ENCODE peak calls at places on chromosomes 2 and 18, in nine cellular contexts. Y is transverse colon, C is GM12878, Q is AG09319, N is GM13977, A is HFFc6, K is pancreas, S is heart right ventricle, X is endothelial cell. I is an unnamed sample.

GRCh38 chr18:48955528-48956261 is 4.9 kb upstream of the SMAD7 start:
- DNase-seq in Y (no peak), C (no peak), Q (no peak), N (no peak), A (peak), K (no peak), S (peak), X (no peak), I (no peak)

GRCh38 chr2:200752835-200753234 is 58.9 kb upstream of the BZW1 start:
- DNase-seq in Y (no peak), C (no peak), Q (no peak), N (no peak), A (no peak), K (no peak), S (no peak), X (no peak), I (no peak)

GRCh38 chr2:37615808-37616673 is 55.4 kb downstream of the CDC42EP3 start:
- DNase-seq in Y (peak), C (no peak), Q (no peak), N (no peak), A (no peak), K (no peak), S (no peak), X (no peak), I (peak)

GRCh38 chr2:65299246-65299645 is 71.6 kb downstream of the ACTR2 start:
- DNase-seq in Y (no peak), C (no peak), Q (no peak), N (peak), A (peak), K (no peak), S (no peak), X (no peak), I (peak)

GRCh38 chr2:150909613-150910012 is 352.1 kb downstream of the RBM43 start:
- DNase-seq in Y (no peak), C (no peak), Q (no peak), N (no peak), A (no peak), K (no peak), S (no peak), X (no peak), I (no peak)

GRCh38 chr2:237968048-237968862 is 1.4 kb downstream of the UBE2F start:
- DNase-seq in Y (peak), C (peak), Q (peak), N (peak), A (peak), K (no peak), S (peak), X (no peak), I (peak)

GRCh38 chr18:62018034-62018760 is 125.4 kb upstream of the RNF152 start:
- DNase-seq in Y (peak), C (no peak), Q (peak), N (no peak), A (peak), K (no peak), S (peak), X (no peak), I (no peak)

GRCh38 chr2:46338674-46339073 is 41.5 kb downstream of the EPAS1 start:
- DNase-seq in Y (no peak), C (no peak), Q (no peak), N (no peak), A (no peak), K (peak), S (peak), X (no peak), I (no peak)

GRCh38 chr2:112642961-112643360 is 2.8 kb upstream of the SLC20A1 start:
- DNase-seq in Y (no peak), C (no peak), Q (no peak), N (no peak), A (peak), K (no peak), S (no peak), X (no peak), I (no peak)

GRCh38 chr2:156380117-156380645 is 47.7 kb upstream of the NR4A2 start:
- DNase-seq in Y (no peak), C (peak), Q (no peak), N (peak), A (no peak), K (no peak), S (no peak), X (no peak), I (peak)

GRCh38 chr18:59432796-59433195 is 73.7 kb upstream of the LMAN1 start:
- DNase-seq in Y (no peak), C (no peak), Q (peak), N (no peak), A (no peak), K (no peak), S (no peak), X (no peak), I (no peak)

GRCh38 chr2:212618636-212619035 is 80.0 kb upstream of the ERBB4 start:
- DNase-seq in Y (no peak), C (no peak), Q (no peak), N (no peak), A (peak), K (no peak), S (no peak), X (no peak), I (no peak)

GRCh38 chr2:205496777-205497176 is 185.5 kb upstream of the NRP2 start:
- DNase-seq in Y (no peak), C (no peak), Q (peak), N (no peak), A (peak), K (no peak), S (no peak), X (no peak), I (no peak)

GRCh38 chr2:168976034-168976654 is 55.0 kb downstream of the ABCB11 start:
- DNase-seq in Y (no peak), C (no peak), Q (no peak), N (no peak), A (no peak), K (no peak), S (no peak), X (no peak), I (peak)

GRCh38 chr2:27051902-27052645 is 606 bp downstream of the AGBL5 start:
- DNase-seq in Y (peak), C (no peak), Q (no peak), N (no peak), A (peak), K (peak), S (peak), X (no peak), I (peak)

GRCh38 chr18:31508781-31509180 is 10.8 kb downstream of the DSG2 start:
- DNase-seq in Y (no peak), C (no peak), Q (no peak), N (no peak), A (no peak), K (no peak), S (no peak), X (no peak), I (no peak)

GRCh38 chr2:4618630-4619228 is 915.4 kb downstream of the DCDC2C start:
- DNase-seq in Y (no peak), C (no peak), Q (no peak), N (no peak), A (no peak), K (no peak), S (no peak), X (no peak), I (no peak)

GRCh38 chr2:134934641-134935040 is 16.0 kb downstream of the CCNT2 start:
- DNase-seq in Y (no peak), C (no peak), Q (no peak), N (no peak), A (no peak), K (no peak), S (no peak), X (no peak), I (no peak)

GRCh38 chr2:119691651-119692245 is 12.7 kb downstream of the TMEM177 start:
- DNase-seq in Y (no peak), C (no peak), Q (no peak), N (no peak), A (no peak), K (no peak), S (no peak), X (no peak), I (no peak)

GRCh38 chr2:31075936-31076590 is 62.2 kb downstream of the GALNT14 start:
- DNase-seq in Y (no peak), C (no peak), Q (peak), N (no peak), A (no peak), K (no peak), S (no peak), X (no peak), I (no peak)

GRCh38 chr2:163775304-163775703 is 39.5 kb upstream of the FIGN start:
- DNase-seq in Y (no peak), C (no peak), Q (no peak), N (no peak), A (no peak), K (no peak), S (no peak), X (no peak), I (no peak)

GRCh38 chr18:48941672-48942071 is 9.1 kb downstream of the SMAD7 start:
- DNase-seq in Y (no peak), C (no peak), Q (no peak), N (no peak), A (no peak), K (no peak), S (no peak), X (no peak), I (no peak)

GRCh38 chr18:32308493-32309120 is 118.8 kb downstream of the MEP1B start:
- DNase-seq in Y (no peak), C (no peak), Q (no peak), N (no peak), A (peak), K (no peak), S (no peak), X (no peak), I (no peak)

GRCh38 chr18:31149351-31149750 is 13.3 kb downstream of the DSC1 start:
- DNase-seq in Y (no peak), C (no peak), Q (no peak), N (no peak), A (no peak), K (no peak), S (no peak), X (no peak), I (no peak)

GRCh38 chr2:4353668-4354067 is 650.3 kb downstream of the DCDC2C start:
- DNase-seq in Y (no peak), C (no peak), Q (no peak), N (no peak), A (no peak), K (no peak), S (no peak), X (no peak), I (no peak)

GRCh38 chr2:109397883-109398282 is 215.9 kb downstream of the SEPTIN10 start:
- DNase-seq in Y (no peak), C (no peak), Q (no peak), N (no peak), A (no peak), K (no peak), S (no peak), X (no peak), I (no peak)

GRCh38 chr2:149606251-149606811 is 18.8 kb upstream of the MMADHC start:
- DNase-seq in Y (no peak), C (no peak), Q (no peak), N (no peak), A (peak), K (no peak), S (no peak), X (no peak), I (no peak)

GRCh38 chr2:3112131-3112530 is 265.5 kb downstream of the EIPR1 start:
- DNase-seq in Y (no peak), C (no peak), Q (no peak), N (no peak), A (no peak), K (no peak), S (no peak), X (no peak), I (no peak)

GRCh38 chr2:43458002-43458628 is 137.7 kb downstream of the THADA start:
- DNase-seq in Y (no peak), C (no peak), Q (no peak), N (no peak), A (peak), K (no peak), S (no peak), X (no peak), I (no peak)

GRCh38 chr2:151289972-151290335 is 486 bp upstream of the NMI start:
- DNase-seq in Y (peak), C (no peak), Q (peak), N (peak), A (peak), K (peak), S (peak), X (no peak), I (peak)

GRCh38 chr2:2787301-2787907 is 456.3 kb upstream of the MYT1L start:
- DNase-seq in Y (no peak), C (no peak), Q (no peak), N (no peak), A (no peak), K (no peak), S (peak), X (no peak), I (no peak)

GRCh38 chr18:12772111-12772510 is 69.3 kb downstream of the PSMG2 start:
- DNase-seq in Y (no peak), C (no peak), Q (no peak), N (no peak), A (no peak), K (no peak), S (no peak), X (no peak), I (no peak)

GRCh38 chr2:109201465-109202420 is 72.7 kb downstream of the SH3RF3 start:
- DNase-seq in Y (no peak), C (no peak), Q (no peak), N (no peak), A (no peak), K (no peak), S (no peak), X (no peak), I (no peak)

GRCh38 chr18:8341481-8342230 is 267.6 kb upstream of the RAB12 start:
- DNase-seq in Y (no peak), C (no peak), Q (no peak), N (no peak), A (peak), K (peak), S (no peak), X (no peak), I (no peak)

GRCh38 chr2:29729932-29730331 is 191.5 kb downstream of the ALK start:
- DNase-seq in Y (no peak), C (no peak), Q (no peak), N (no peak), A (no peak), K (no peak), S (no peak), X (no peak), I (no peak)

GRCh38 chr2:219285894-219286425 is 6.8 kb downstream of the DNAJB2 start:
- DNase-seq in Y (no peak), C (no peak), Q (peak), N (no peak), A (no peak), K (no peak), S (no peak), X (no peak), I (no peak)
- TF ChIP-seq CTCF in Y (no peak), C (no peak), Q (no peak), N (no peak), A (no peak), K (no peak), S (no peak), X (no peak), I (no peak)

GRCh38 chr18:56709463-56709862 is 58.3 kb downstream of the WDR7 start:
- DNase-seq in Y (no peak), C (peak), Q (peak), N (peak), A (peak), K (no peak), S (no peak), X (no peak), I (peak)
- TF ChIP-seq CTCF in Y (no peak), C (peak), Q (peak), N (no peak), A (peak), K (no peak), S (peak), X (no peak), I (peak)

GRCh38 chr2:23588788-23589187 is 203.8 kb downstream of the KLHL29 start:
- DNase-seq in Y (no peak), C (no peak), Q (no peak), N (no peak), A (no peak), K (no peak), S (no peak), X (no peak), I (no peak)
- TF ChIP-seq CTCF in Y (no peak), C (no peak), Q (no peak), N (no peak), A (no peak), K (no peak), S (no peak), X (no peak), I (no peak)

DNA sequence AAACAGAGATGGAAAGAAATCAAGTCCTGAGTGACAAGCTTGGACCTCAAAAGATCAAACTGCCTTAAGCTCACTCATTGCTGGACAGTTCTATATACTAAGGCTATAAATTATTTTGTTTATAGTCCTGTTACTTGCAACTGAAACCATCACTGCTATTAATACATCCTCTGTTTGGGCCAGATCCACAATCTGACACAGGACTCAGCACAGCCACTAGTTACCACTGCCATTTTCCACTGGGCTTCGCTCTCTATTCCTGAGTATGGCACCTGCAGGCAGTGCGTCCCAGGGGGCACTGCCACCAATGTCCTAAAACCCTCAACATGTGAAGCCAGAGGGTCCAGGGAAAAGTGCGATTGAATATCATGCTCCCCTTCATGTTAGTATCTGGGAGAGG is 52.3 kb downstream of the CYP26B1 start:
- DNase-seq in Y (no peak), C (no peak), Q (no peak), N (no peak), A (no peak), K (no peak), S (no peak), X (no peak), I (no peak)
- TF ChIP-seq CTCF in Y (no peak), C (no peak), Q (no peak), N (no peak), A (no peak), K (no peak), S (no peak), X (no peak), I (no peak)

GRCh38 chr2:103161456-103162289 is 399.8 kb downstream of the TMEM182 start:
- DNase-seq in Y (no peak), C (no peak), Q (peak), N (peak), A (peak), K (peak), S (peak), X (peak), I (peak)
- TF ChIP-seq CTCF in Y (peak), C (peak), Q (peak), N (peak), A (peak), K (peak), S (peak), X (peak), I (peak)

GRCh38 chr2:127067620-127068350 is 39.2 kb downstream of the BIN1 start:
- DNase-seq in Y (peak), C (no peak), Q (no peak), N (peak), A (peak), K (peak), S (peak), X (peak), I (peak)

GRCh38 chr2:127070221-127070620 is 36.7 kb downstream of the BIN1 start:
- DNase-seq in Y (no peak), C (no peak), Q (no peak), N (no peak), A (no peak), K (no peak), S (no peak), X (no peak), I (no peak)

GRCh38 chr2:127069003-127069402 is 38.0 kb downstream of the BIN1 start:
- DNase-seq in Y (no peak), C (no peak), Q (no peak), N (no peak), A (no peak), K (no peak), S (no peak), X (no peak), I (no peak)

GRCh38 chr2:127066942-127067341 is 40.0 kb downstream of the BIN1 start:
- DNase-seq in Y (peak), C (no peak), Q (peak), N (no peak), A (no peak), K (no peak), S (peak), X (no peak), I (no peak)

DNA sequence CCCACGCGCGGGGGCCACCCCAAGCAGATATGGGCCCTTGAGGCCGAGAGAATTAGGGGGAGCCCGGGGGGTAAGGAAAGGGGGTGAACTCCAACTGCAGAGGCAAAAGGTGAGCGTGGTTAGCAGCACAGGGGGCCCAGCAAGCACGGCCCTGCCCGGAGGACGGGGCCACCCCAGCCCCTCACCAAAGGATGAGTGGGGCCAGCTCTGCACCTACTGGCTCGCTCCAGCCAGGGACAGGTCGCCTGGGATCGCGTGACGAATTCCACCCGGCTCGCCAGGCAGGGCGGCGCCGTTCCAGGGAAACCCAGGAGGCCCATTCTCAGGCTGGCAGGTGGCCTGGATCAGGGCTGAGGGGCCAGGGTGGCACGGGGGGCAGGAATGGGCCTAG is 38.6 kb downstream of the BIN1 start:
- DNase-seq in Y (no peak), C (no peak), Q (no peak), N (no peak), A (no peak), K (no peak), S (no peak), X (no peak), I (no peak)
- TF ChIP-seq CTCF in Y (no peak), C (no peak), Q (no peak), N (no peak), A (peak), K (no peak), S (no peak), X (peak), I (peak)

DNA sequence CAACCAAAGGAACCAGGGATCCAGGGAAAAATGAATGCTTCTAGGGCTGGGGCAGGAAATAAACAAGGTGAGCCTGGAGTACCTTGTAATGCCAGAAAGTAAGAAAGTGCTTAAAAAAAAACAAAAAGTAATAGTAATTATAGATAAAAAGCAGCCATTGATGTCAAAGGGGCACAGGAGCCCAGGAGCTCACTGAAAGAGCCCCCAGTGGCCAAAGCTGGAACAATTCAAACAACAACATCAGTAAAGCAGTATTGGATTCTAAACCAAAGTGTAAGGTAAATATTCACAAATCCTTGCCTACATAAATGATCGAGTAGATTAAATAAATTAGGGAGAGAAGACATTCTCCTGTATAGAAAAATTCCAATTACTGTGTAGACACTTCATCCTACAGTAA is 114.3 kb upstream of the ARL4C start:
- DNase-seq in Y (no peak), C (no peak), Q (no peak), N (no peak), A (no peak), K (no peak), S (no peak), X (no peak), I (peak)
- TF ChIP-seq CTCF in Y (no peak), C (peak), Q (peak), N (peak), A (peak), K (no peak), S (peak), X (peak), I (peak)

DNA sequence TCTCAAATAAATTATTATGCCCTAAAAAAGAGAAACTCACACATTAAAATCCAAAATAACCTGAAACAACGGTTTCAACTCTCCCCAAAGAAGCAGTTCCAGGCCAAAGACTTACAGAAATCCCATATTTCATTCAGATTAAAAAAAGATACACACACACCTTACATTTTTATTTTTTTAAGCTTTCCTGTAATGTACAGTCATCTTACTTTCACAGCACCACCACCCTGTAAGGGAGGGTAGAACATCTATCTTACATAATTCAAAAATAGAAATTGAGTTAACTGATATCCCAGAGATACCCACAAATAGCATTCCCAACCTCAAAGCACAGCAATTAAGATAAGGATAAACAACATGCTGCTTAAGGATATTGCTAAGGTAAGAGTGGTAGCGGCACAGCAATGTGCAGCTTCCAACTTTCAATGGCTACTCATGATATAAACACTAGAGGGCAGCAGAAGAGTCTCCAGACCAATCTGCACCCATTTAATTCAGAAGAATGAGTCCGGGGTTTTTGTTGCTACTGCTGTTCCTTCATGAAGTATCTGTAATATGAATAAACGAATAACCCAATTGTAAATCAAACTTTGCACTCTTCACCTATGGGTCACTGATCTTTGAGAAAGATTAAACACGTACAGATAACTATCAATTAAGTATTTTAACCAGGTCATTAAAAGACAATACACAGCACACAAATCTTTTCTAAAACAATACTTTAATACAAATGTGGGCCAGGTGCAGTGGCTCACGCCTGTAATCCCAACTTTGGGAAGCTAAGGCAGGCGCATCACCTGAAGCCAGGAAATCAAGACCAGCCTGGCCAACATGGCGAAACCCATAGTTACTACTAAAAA is 11.3 kb downstream of the GFPT1 start:
- DNase-seq in Y (no peak), C (no peak), Q (no peak), N (peak), A (peak), K (no peak), S (no peak), X (peak), I (peak)
- TF ChIP-seq CTCF in Y (peak), C (peak), Q (peak), N (peak), A (peak), K (peak), S (peak), X (peak), I (peak)